ENCODE peak calls at places on chromosomes 11 and 22, in four cellular contexts. One of them, this sample, is unnamed.

GRCh38 chr11:116641561-116642045 is 131.2 kb downstream of the BUD13 start:
- DNase-seq in dorsolateral prefrontal cortex: peak
- DNase-seq in amygdala: no peak
- DNase-seq in GM06990: peak
- DNase-seq in this sample: no peak

GRCh38 chr11:72100009-72100408 is 3.1 kb downstream of the LAMTOR1 start:
- DNase-seq in GM06990: no peak
- DNase-seq in dorsolateral prefrontal cortex: no peak
- DNase-seq in amygdala: no peak
- DNase-seq in this sample: no peak

GRCh38 chr11:132158091-132158490 is 787.7 kb downstream of the NTM start:
- DNase-seq in GM06990: no peak
- DNase-seq in dorsolateral prefrontal cortex: no peak
- DNase-seq in amygdala: no peak
- DNase-seq in this sample: no peak

GRCh38 chr11:59429924-59430516 is 3.8 kb upstream of the OR5A2 start:
- DNase-seq in dorsolateral prefrontal cortex: no peak
- DNase-seq in GM06990: peak
- DNase-seq in amygdala: no peak
- DNase-seq in this sample: no peak

GRCh38 chr22:29167032-29167911 is 38.4 kb upstream of the EMID1 start:
- DNase-seq in GM06990: peak
- DNase-seq in amygdala: no peak
- DNase-seq in dorsolateral prefrontal cortex: no peak
- DNase-seq in this sample: no peak

GRCh38 chr11:11408436-11409221 is 55.6 kb upstream of the CSNK2A3 start:
- DNase-seq in dorsolateral prefrontal cortex: peak
- DNase-seq in GM06990: no peak
- DNase-seq in amygdala: no peak
- DNase-seq in this sample: no peak

GRCh38 chr11:66559141-66559861 is 9.1 kb downstream of the CTSF start:
- DNase-seq in GM06990: no peak
- DNase-seq in amygdala: no peak
- DNase-seq in dorsolateral prefrontal cortex: no peak
- DNase-seq in this sample: no peak

GRCh38 chr11:44556735-44557409 is 8.6 kb upstream of the CD82 start:
- DNase-seq in amygdala: no peak
- DNase-seq in dorsolateral prefrontal cortex: peak
- DNase-seq in GM06990: no peak
- DNase-seq in this sample: peak

GRCh38 chr11:126115253-126115540 is 52.5 kb upstream of the CDON start:
- DNase-seq in amygdala: no peak
- DNase-seq in dorsolateral prefrontal cortex: no peak
- DNase-seq in GM06990: no peak
- DNase-seq in this sample: no peak

GRCh38 chr22:39239561-39240423 is 5.0 kb downstream of the PDGFB start:
- DNase-seq in amygdala: no peak
- DNase-seq in GM06990: no peak
- DNase-seq in dorsolateral prefrontal cortex: no peak
- DNase-seq in this sample: no peak

GRCh38 chr11:115051938-115052590 is 373.7 kb downstream of the NXPE2 start:
- DNase-seq in dorsolateral prefrontal cortex: no peak
- DNase-seq in amygdala: no peak
- DNase-seq in GM06990: no peak
- DNase-seq in this sample: no peak

This sample was measured in substantia nigra.